ENCODE peak calls at places on chromosomes 16 and 17, in eight cellular contexts. I is A673; K is iPS-NIHi11; Q is AG08395; H is prostate gland; N is stimulated activated CD8-positive, alpha-beta memory T cell treated with anti-CD3 and anti-CD28 coated beads, Interleukin-4, amount 100 ng/mL, for 48 hours; G is K562; Z is anterior cingulate cortex. V is an unnamed sample.

GRCh38 chr17:72955391-72956140 is 136.9 kb downstream of the SLC39A11 start:
- DNase-seq in I (no peak), K (no peak), Q (no peak), H (no peak), N (no peak), G (no peak), Z (no peak), V (no peak)

GRCh38 chr17:2262146-2262587 is 41.4 kb downstream of the SMG6 start:
- DNase-seq in I (no peak), K (no peak), Q (peak), H (no peak), N (no peak), G (no peak), Z (no peak), V (no peak)

GRCh38 chr16:8714143-8714542 is 39.7 kb downstream of the ABAT start:
- DNase-seq in I (no peak), K (peak), Q (no peak), H (no peak), N (no peak), G (no peak), Z (no peak), V (peak)

GRCh38 chr17:64134216-64134970 is 4.4 kb upstream of the ERN1 start:
- DNase-seq in I (no peak), K (no peak), Q (no peak), H (no peak), N (no peak), G (no peak), Z (no peak), V (no peak)

GRCh38 chr16:87406495-87407088 is 14.5 kb downstream of the MAP1LC3B start:
- DNase-seq in I (no peak), K (no peak), Q (no peak), H (no peak), N (no peak), G (peak), Z (no peak), V (no peak)

GRCh38 chr17:21510686-21511367 is 134.7 kb downstream of the KCNJ12 start:
- DNase-seq in I (peak), K (no peak), Q (no peak), H (no peak), N (no peak), G (no peak), Z (no peak), V (no peak)

GRCh38 chr17:49482144-49482817 is 12.8 kb upstream of the NGFR start:
- DNase-seq in I (no peak), K (no peak), Q (peak), H (no peak), N (no peak), G (peak), Z (no peak), V (no peak)

GRCh38 chr16:3138823-3139426 is 4.1 kb downstream of the ZNF213 start:
- DNase-seq in I (no peak), K (no peak), Q (no peak), H (no peak), N (no peak), G (no peak), Z (no peak), V (no peak)

GRCh38 chr17:8753976-8754440 is 4.3 kb downstream of the SPDYE4 start:
- DNase-seq in I (peak), K (peak), Q (peak), H (no peak), N (no peak), G (no peak), Z (no peak), V (peak)

GRCh38 chr17:82639628-82640027 is 8.6 kb downstream of the WDR45B start:
- DNase-seq in I (no peak), K (no peak), Q (no peak), H (no peak), N (no peak), G (no peak), Z (no peak), V (no peak)

GRCh38 chr17:28763804-28764266 is 20.0 kb downstream of the TRAF4 start:
- DNase-seq in I (peak), K (peak), Q (peak), H (peak), N (peak), G (peak), Z (no peak), V (peak)

GRCh38 chr16:57938936-57939871 is 31.7 kb downstream of the CNGB1 start:
- DNase-seq in I (peak), K (no peak), Q (peak), H (peak), N (no peak), G (no peak), Z (no peak), V (no peak)

GRCh38 chr17:57515662-57516211 is 229.4 kb downstream of the CCDC182 start:
- DNase-seq in I (no peak), K (no peak), Q (no peak), H (no peak), N (no peak), G (no peak), Z (no peak), V (no peak)

GRCh38 chr17:18259621-18260331 is 686 bp upstream of the MIEF2 start:
- DNase-seq in I (no peak), K (no peak), Q (no peak), H (no peak), N (no peak), G (no peak), Z (no peak), V (no peak)

GRCh38 chr17:80055597-80055996 is 19.2 kb downstream of the CCDC40 start:
- DNase-seq in I (no peak), K (no peak), Q (no peak), H (no peak), N (no peak), G (no peak), Z (no peak), V (no peak)

GRCh38 chr16:51880776-51881175 is 666.2 kb downstream of the TOX3 start:
- DNase-seq in I (no peak), K (no peak), Q (peak), H (no peak), N (no peak), G (no peak), Z (no peak), V (no peak)

GRCh38 chr16:23172549-23172948 is 10.0 kb upstream of the SCNN1G start:
- DNase-seq in I (no peak), K (no peak), Q (no peak), H (no peak), N (no peak), G (no peak), Z (no peak), V (no peak)

GRCh38 chr16:55437627-55438026 is 41.4 kb upstream of the MMP2 start:
- DNase-seq in I (no peak), K (no peak), Q (peak), H (no peak), N (no peak), G (no peak), Z (no peak), V (no peak)

GRCh38 chr17:40358323-40359038 is 6.1 kb downstream of the GJD3 start:
- DNase-seq in I (peak), K (peak), Q (peak), H (peak), N (peak), G (peak), Z (peak), V (peak)

GRCh38 chr16:53435066-53435688 is 906 bp downstream of the RBL2 start:
- DNase-seq in I (peak), K (peak), Q (peak), H (peak), N (peak), G (peak), Z (peak), V (peak)

GRCh38 chr16:87190288-87191240 is 126.6 kb downstream of the C16orf95 start:
- DNase-seq in I (no peak), K (no peak), Q (peak), H (no peak), N (no peak), G (peak), Z (no peak), V (no peak)

GRCh38 chr17:81163051-81163695 is 2.1 kb upstream of the PVALEF start:
- DNase-seq in I (no peak), K (no peak), Q (no peak), H (no peak), N (no peak), G (no peak), Z (no peak), V (no peak)